ENCODE peak calls at places on chromosome 6, in seven cellular contexts. Y is brain microvascular endothelial cell, A is fibroblast of lung, K is H1, O is fibroblast of the aortic adventitia, D is PC-3, J is foreskin fibroblast. R is an unnamed sample.

GRCh38 chr6:146041282-146041681 is 12.4 kb downstream of the GRM1 start:
- DNase-seq in Y (peak), A (peak), K (peak), O (peak), D (peak), J (no peak), R (peak)

GRCh38 chr6:37919417-37920157 is 100.1 kb downstream of the ZFAND3 start:
- DNase-seq in Y (peak), A (peak), K (no peak), O (peak), D (no peak), J (peak), R (peak)

GRCh38 chr6:97394160-97394748 is 111.2 kb upstream of the MMS22L start:
- DNase-seq in Y (peak), A (peak), K (no peak), O (peak), D (peak), J (peak), R (peak)

GRCh38 chr6:14917101-14917500 is 328.8 kb upstream of the JARID2 start:
- DNase-seq in Y (peak), A (peak), K (no peak), O (no peak), D (peak), J (peak), R (peak)

GRCh38 chr6:162576009-162576408 is 151.6 kb downstream of the PRKN start:
- DNase-seq in Y (no peak), A (no peak), K (no peak), O (no peak), D (no peak), J (peak), R (no peak)

GRCh38 chr6:158389188-158389919 is 77.1 kb downstream of the TULP4 start:
- DNase-seq in Y (no peak), A (no peak), K (no peak), O (no peak), D (peak), J (peak), R (no peak)

GRCh38 chr6:157330831-157331230 is 7.5 kb upstream of the TMEM242 start:
- DNase-seq in Y (no peak), A (no peak), K (no peak), O (no peak), D (no peak), J (no peak), R (no peak)

GRCh38 chr6:6766230-6766905 is 177.8 kb downstream of the LY86 start:
- DNase-seq in Y (no peak), A (no peak), K (no peak), O (no peak), D (no peak), J (no peak), R (no peak)

GRCh38 chr6:54193560-54193959 is 82.3 kb downstream of the MLIP start:
- DNase-seq in Y (peak), A (peak), K (no peak), O (no peak), D (no peak), J (no peak), R (no peak)

GRCh38 chr6:25041676-25042598 is 106.2 kb upstream of the RIPOR2 start:
- DNase-seq in Y (no peak), A (no peak), K (no peak), O (no peak), D (no peak), J (no peak), R (no peak)

GRCh38 chr6:5979650-5980427 is 26.9 kb downstream of the NRN1 start:
- DNase-seq in Y (no peak), A (no peak), K (no peak), O (peak), D (no peak), J (peak), R (no peak)

GRCh38 chr6:2480267-2480966 is 235.0 kb upstream of the GMDS start:
- DNase-seq in Y (no peak), A (peak), K (no peak), O (peak), D (no peak), J (no peak), R (no peak)

GRCh38 chr6:152727507-152727906 is 23.1 kb upstream of the VIP start:
- DNase-seq in Y (no peak), A (no peak), K (no peak), O (no peak), D (peak), J (no peak), R (no peak)

GRCh38 chr6:36858407-36858981 is 16.1 kb downstream of the PPIL1 start:
- DNase-seq in Y (no peak), A (peak), K (no peak), O (peak), D (no peak), J (peak), R (peak)

GRCh38 chr6:82862543-82862942 is 203.1 kb downstream of the UBE3D start:
- DNase-seq in Y (no peak), A (peak), K (no peak), O (peak), D (peak), J (peak), R (peak)

GRCh38 chr6:82371799-82372508 is 8.3 kb downstream of the TPBG start:
- DNase-seq in Y (no peak), A (peak), K (no peak), O (peak), D (peak), J (peak), R (peak)

GRCh38 chr6:21377356-21377755 is 216.2 kb upstream of the SOX4 start:
- DNase-seq in Y (no peak), A (peak), K (no peak), O (no peak), D (no peak), J (no peak), R (no peak)

DNA sequence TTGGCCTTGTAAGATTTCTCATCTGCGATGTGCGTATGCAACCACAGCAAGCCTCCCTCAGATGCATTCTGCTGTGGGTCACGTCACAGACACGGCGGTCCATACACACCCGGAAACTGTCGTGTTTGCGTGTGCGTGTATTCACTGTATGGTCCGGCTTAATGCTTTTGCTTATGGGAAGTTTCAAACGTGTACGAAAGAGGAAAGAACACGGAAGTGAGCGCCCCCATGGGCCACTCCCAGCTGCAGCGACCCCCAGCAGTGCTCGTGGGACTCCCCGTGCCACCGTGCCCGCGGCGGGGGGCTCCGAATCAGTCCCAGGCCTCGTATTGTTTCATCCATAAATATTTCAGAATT is 10.2 kb downstream of the DLL1 start:
- DNase-seq in Y (no peak), A (no peak), K (no peak), O (no peak), D (no peak), J (no peak), R (no peak)
- TF ChIP-seq CTCF in Y (no peak), A (no peak), K (no peak), O (no peak), D (no peak), J (no peak), R (no peak)

DNA sequence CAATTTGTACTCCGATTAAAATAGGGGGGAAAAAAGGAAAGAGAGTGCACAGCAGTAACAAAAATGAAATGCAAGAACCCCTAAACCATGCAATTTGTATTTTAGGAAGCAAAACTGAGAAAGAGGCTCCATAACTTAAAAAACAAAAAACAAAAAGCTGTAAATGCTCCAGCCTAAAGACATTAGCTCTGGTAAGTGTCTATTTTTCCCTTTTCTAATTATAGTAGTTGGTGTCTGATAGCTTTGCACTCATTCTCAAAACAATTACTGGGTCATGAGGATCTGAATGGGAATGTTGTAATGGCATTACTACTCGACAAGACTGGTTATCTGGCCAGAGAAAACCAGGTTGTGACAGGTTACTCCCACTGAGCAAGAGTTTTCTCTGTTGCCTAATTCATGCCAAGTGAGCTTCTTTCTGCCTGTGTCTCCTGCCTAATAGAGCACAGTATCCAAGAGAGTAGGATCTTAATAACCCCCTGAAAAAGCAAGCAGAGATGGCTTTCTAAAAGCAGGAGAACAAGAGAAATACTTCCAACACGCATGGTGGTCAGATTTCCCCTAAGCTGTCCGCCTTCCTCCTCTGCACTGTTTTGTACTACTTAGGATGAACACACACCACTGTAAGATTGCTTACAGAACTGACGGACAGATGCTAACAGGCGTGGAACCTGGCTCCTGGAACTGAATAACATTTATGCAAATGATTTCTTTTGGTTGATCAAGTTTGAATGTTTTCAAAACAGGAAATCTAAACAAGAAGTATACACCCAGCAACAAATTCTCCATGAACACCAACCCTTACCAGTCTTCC is 86.4 kb downstream of the FKBP5 start:
- DNase-seq in Y (peak), A (peak), K (no peak), O (peak), D (peak), J (peak), R (no peak)
- H3K4me3 ChIP-seq in Y (no peak), A (no peak), K (no peak), O (peak), D (peak), J (peak), R (no peak)

GRCh38 chr6:30397697-30398096 is 52.7 kb downstream of the RPP21 start:
- DNase-seq in Y (no peak), A (no peak), K (no peak), O (no peak), D (no peak), J (no peak), R (no peak)
- TF ChIP-seq CTCF in Y (no peak), A (no peak), K (peak), O (no peak), D (no peak), J (no peak), R (no peak)

DNA sequence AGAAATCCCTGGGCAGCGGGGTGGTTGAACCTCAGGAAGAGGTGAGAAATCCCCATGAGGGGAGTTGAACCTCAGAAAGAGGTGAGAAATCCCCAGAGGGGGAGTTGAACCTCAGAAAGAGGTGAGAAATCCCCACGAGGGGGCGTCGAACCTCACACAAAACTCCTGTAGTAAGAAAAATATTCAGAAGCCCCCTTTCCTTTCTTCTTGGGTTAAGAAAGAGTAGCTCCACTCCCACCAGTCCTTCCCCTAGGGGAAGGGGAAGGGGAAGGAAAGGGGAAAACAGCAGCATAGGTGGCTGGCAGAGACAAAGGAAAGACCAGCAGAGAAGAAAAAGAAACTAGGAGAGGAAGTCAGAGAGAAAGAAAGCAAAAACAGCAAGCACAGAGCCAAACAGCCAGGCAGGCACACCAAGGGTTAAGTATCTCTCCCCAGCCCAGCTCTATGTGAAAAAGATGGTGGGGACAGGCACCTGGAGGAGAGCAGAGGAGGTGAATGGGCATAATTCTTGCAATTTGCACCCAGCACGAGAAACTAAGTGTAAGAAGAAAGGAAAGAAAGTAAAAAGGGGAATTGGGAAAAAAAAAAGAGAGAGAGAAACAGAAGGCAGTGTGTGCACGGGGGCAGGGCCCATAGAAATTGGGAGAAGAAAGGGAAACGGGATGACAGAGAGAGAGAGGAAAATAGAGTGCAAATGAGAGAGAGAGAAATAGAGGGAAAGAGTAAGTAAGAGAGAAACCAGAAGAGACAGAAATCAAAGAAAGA is 88.2 kb downstream of the PLG start:
- DNase-seq in Y (no peak), A (no peak), K (peak), O (no peak), D (no peak), J (peak), R (no peak)
- H3K4me3 ChIP-seq in Y (no peak), A (no peak), K (no peak), O (no peak), D (no peak), J (no peak), R (no peak)

DNA sequence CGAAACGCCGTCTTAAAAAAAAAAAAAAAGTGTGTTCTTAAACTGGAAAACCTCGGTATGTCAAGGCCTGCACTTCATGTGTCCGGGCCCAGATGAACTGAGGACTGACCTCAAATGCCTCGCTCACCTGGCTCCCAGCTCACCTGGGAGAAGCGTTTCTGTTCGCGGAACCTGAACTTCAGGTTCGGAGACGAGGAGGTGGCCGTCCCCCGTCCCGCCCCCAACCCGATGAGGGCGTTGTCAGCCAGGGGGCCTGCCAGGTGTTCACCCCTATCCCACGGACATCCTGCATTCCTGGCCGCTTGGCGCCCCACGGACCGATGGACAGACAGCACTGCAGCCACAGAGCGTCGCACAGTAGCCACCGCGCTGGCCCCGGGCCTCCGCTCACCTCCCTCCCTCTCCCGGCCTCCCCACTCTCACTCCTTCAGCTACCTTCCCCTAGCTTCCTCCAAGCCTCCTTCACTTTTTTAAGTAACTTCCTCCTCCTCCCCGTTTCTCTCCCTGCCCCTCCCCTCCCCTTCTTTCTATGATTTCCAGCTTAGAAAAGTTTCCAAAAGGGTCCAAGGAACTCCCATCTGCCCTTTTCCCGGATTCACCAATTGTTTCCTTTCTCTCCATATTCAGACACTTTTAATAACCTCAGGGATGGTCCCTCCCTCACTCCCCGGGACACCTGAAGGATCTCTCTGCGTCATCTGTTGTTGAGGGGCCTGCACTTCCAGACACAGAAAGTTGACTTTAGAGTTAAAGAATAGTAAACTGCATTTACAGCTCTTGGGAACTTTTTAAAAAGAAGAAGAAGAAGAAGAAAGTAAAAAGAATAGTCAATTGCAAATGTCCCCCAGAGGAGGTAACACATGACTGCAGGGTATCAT is 22.7 kb upstream of the MCM3 start:
- DNase-seq in Y (no peak), A (no peak), K (no peak), O (no peak), D (no peak), J (no peak), R (no peak)
- TF ChIP-seq CTCF in Y (no peak), A (no peak), K (no peak), O (no peak), D (no peak), J (no peak), R (no peak)

DNA sequence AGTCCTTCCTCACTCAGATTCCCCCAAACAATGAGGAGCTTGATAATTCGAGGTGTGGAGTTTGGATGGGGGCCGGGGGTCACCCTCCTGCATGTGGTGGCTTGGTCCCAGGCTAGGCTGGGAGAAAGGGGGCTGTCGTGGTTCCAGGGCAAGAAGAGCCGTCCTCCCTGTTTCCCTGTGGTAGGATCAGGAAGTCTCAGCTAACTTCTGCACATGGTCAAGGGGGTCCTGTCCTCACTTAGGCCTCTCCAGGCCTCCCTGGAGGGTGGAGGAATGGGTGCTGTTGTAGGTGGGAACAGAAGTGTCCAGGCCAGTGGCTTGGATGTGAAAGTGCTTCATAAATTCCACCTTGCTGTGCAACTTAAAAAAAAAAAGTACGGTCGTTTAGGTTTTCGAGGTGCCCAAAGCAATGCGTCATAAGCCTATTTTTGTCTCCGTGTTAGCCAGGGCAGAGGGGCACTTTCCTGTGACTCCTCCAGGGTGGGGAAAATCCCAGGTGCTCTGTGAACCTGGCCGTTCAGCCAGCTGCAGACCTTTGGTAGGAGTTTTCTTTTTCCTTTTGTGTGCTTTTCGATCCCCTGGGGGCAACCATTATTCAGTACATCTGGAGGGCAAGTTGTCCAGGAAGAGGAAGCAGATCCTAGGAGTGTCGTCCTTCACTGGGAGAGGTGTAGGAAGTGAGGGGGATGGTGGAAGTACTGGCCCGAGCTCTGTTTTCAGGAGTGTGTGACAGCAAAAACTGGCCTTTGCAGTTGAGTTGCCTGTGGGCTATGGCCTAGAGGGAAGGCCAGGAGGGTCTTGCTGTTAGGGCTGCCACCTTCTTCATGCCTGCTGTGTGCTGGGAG is 9.6 kb downstream of the IGF2R start:
- DNase-seq in Y (no peak), A (peak), K (no peak), O (no peak), D (peak), J (no peak), R (no peak)
- H3K4me3 ChIP-seq in Y (no peak), A (no peak), K (no peak), O (no peak), D (peak), J (no peak), R (no peak)

GRCh38 chr6:135257641-135258405 is 76.7 kb downstream of the MYB start:
- DNase-seq in Y (no peak), A (no peak), K (no peak), O (no peak), D (no peak), J (no peak), R (no peak)
- TF ChIP-seq CTCF in Y (no peak), A (peak), K (no peak), O (peak), D (peak), J (no peak), R (peak)